ENCODE peak calls at places on chromosomes 6 and 20, in nine cellular contexts. V is substantia nigra; W is stimulated activated CD4-positive, alpha-beta T cell treated with anti-CD3 and anti-CD28 coated beads, Interleukin-12 subunit alpha, Interleukin-12 subunit beta, amount 100 ng/mL, for 48 hours; O is tibial artery; I is HEK293T; A is KBM-7; Z is adrenal gland; Y is amygdala; X is GM12892. Q is an unnamed sample.

GRCh38 chr6:27295301-27296079 is 16.6 kb downstream of the POM121L2 start:
- DNase-seq in V (no peak), W (no peak), O (no peak), I (peak), A (no peak), Z (no peak), Y (no peak), X (no peak), Q (no peak)

GRCh38 chr6:169070506-169071176 is 183.0 kb downstream of the THBS2 start:
- DNase-seq in V (no peak), W (no peak), O (peak), I (peak), A (no peak), Z (peak), Y (no peak), X (no peak), Q (no peak)

GRCh38 chr20:45957021-45957941 is 14.7 kb downstream of the ZNF335 start:
- DNase-seq in V (no peak), W (no peak), O (peak), I (no peak), A (no peak), Z (peak), Y (no peak), X (no peak), Q (no peak)

GRCh38 chr6:22149501-22150490 is 147.0 kb downstream of the PRL start:
- DNase-seq in V (peak), W (no peak), O (no peak), I (peak), A (no peak), Z (peak), Y (peak), X (no peak), Q (no peak)

GRCh38 chr6:53382421-53382820 is 33.7 kb upstream of the ELOVL5 start:
- DNase-seq in V (no peak), W (no peak), O (no peak), I (no peak), A (no peak), Z (no peak), Y (no peak), X (no peak), Q (no peak)

GRCh38 chr6:31473780-31474725 is 23.9 kb upstream of the MICB start:
- DNase-seq in V (no peak), W (no peak), O (no peak), I (no peak), A (no peak), Z (no peak), Y (no peak), X (no peak), Q (no peak)

GRCh38 chr6:161434921-161435411 is 161.1 kb upstream of the AGPAT4 start:
- DNase-seq in V (no peak), W (no peak), O (no peak), I (no peak), A (no peak), Z (peak), Y (no peak), X (no peak), Q (no peak)

GRCh38 chr20:34980543-34981213 is 25.0 kb downstream of the MYH7B start:
- DNase-seq in V (no peak), W (no peak), O (no peak), I (no peak), A (no peak), Z (no peak), Y (no peak), X (no peak), Q (no peak)

GRCh38 chr20:32582659-32583580 is 2.2 kb downstream of the NOL4L start:
- DNase-seq in V (no peak), W (no peak), O (no peak), I (peak), A (peak), Z (no peak), Y (no peak), X (no peak), Q (no peak)

GRCh38 chr6:137427670-137428290 is 66.4 kb downstream of the OLIG3 start:
- DNase-seq in V (no peak), W (no peak), O (no peak), I (no peak), A (no peak), Z (no peak), Y (no peak), X (no peak), Q (no peak)

GRCh38 chr20:1711826-1712601 is 54.4 kb upstream of the SIRPG start:
- DNase-seq in V (no peak), W (no peak), O (no peak), I (no peak), A (no peak), Z (no peak), Y (no peak), X (no peak), Q (no peak)

GRCh38 chr6:109612268-109612667 is 78.7 kb downstream of the AK9 start:
- DNase-seq in V (no peak), W (no peak), O (no peak), I (no peak), A (no peak), Z (no peak), Y (no peak), X (no peak), Q (no peak)

GRCh38 chr20:24497851-24498250 is 28.4 kb downstream of the SYNDIG1 start:
- DNase-seq in V (no peak), W (no peak), O (no peak), I (no peak), A (no peak), Z (no peak), Y (no peak), X (no peak), Q (no peak)

GRCh38 chr6:45625191-45625664 is 247.5 kb upstream of the SUPT3H start:
- DNase-seq in V (no peak), W (no peak), O (no peak), I (no peak), A (no peak), Z (no peak), Y (no peak), X (no peak), Q (no peak)

GRCh38 chr20:38939686-38940085 is 13.5 kb downstream of the FAM83D start:
- DNase-seq in V (no peak), W (no peak), O (no peak), I (no peak), A (no peak), Z (no peak), Y (no peak), X (no peak), Q (no peak)

GRCh38 chr20:2742934-2743559 is 50.5 kb downstream of the EBF4 start:
- DNase-seq in V (no peak), W (peak), O (no peak), I (peak), A (peak), Z (peak), Y (peak), X (peak), Q (peak)

GRCh38 chr20:39213476-39214145 is 251.5 kb downstream of the DHX35 start:
- DNase-seq in V (no peak), W (no peak), O (no peak), I (no peak), A (no peak), Z (no peak), Y (no peak), X (no peak), Q (no peak)

GRCh38 chr20:37945034-37945660 is 42.2 kb downstream of the VSTM2L start:
- DNase-seq in V (no peak), W (no peak), O (no peak), I (no peak), A (no peak), Z (no peak), Y (no peak), X (no peak), Q (no peak)

GRCh38 chr6:159640322-159640721 is 52.7 kb downstream of the SOD2 start:
- DNase-seq in V (no peak), W (no peak), O (no peak), I (no peak), A (no peak), Z (no peak), Y (no peak), X (no peak), Q (no peak)

GRCh38 chr20:36162272-36162966 is 7.9 kb downstream of the EPB41L1 start:
- DNase-seq in V (no peak), W (no peak), O (no peak), I (peak), A (no peak), Z (peak), Y (no peak), X (no peak), Q (no peak)

GRCh38 chr20:11935754-11936551 is 18.3 kb downstream of the BTBD3 start:
- DNase-seq in V (no peak), W (no peak), O (no peak), I (no peak), A (no peak), Z (no peak), Y (no peak), X (no peak), Q (no peak)

GRCh38 chr6:14478396-14479225 is 361.0 kb downstream of the CD83 start:
- DNase-seq in V (no peak), W (no peak), O (peak), I (no peak), A (peak), Z (no peak), Y (no peak), X (no peak), Q (no peak)

GRCh38 chr20:3227511-3227910 is 11.5 kb downstream of the SLC4A11 start:
- DNase-seq in V (no peak), W (no peak), O (no peak), I (no peak), A (no peak), Z (no peak), Y (no peak), X (no peak), Q (no peak)

GRCh38 chr6:5989141-5989723 is 17.5 kb downstream of the NRN1 start:
- DNase-seq in V (no peak), W (no peak), O (peak), I (no peak), A (peak), Z (peak), Y (no peak), X (no peak), Q (no peak)

GRCh38 chr6:29419516-29419915 is 4.8 kb downstream of the OR12D1 start:
- DNase-seq in V (no peak), W (no peak), O (no peak), I (no peak), A (no peak), Z (no peak), Y (no peak), X (no peak), Q (no peak)

GRCh38 chr6:40163924-40164323 is 229.7 kb upstream of the MOCS1 start:
- DNase-seq in V (no peak), W (no peak), O (no peak), I (no peak), A (no peak), Z (no peak), Y (no peak), X (no peak), Q (no peak)

GRCh38 chr6:125020385-125020784 is 58.1 kb downstream of the RNF217 start:
- DNase-seq in V (no peak), W (no peak), O (no peak), I (no peak), A (no peak), Z (no peak), Y (no peak), X (no peak), Q (no peak)

Q was measured in stimulated activated naive B cell treated with anti-CD40 and anti-IgM and Interleukin-4, amounts not matched to agents 10 μg/mL and 1 μg/mL and 100 μg/mL, for 72 hours.